ENCODE peak calls at places on chromosomes 16 and 17, in nine cellular contexts. F, N, E, Y, I, R, K, D and L are unnamed samples.

GRCh38 chr17:73723317-73723716 is 79.1 kb upstream of the SDK2 start:
- DNase-seq in R (no peak), Y (no peak), I (no peak), K (no peak), F (no peak), N (no peak), E (no peak), D (no peak), L (no peak)

GRCh38 chr16:46915483-46916025 is 31.4 kb downstream of the GPT2 start:
- DNase-seq in F (no peak), Y (no peak), E (no peak), K (no peak), R (no peak), D (no peak), N (no peak), I (no peak), L (no peak)

GRCh38 chr16:86751081-86752030 is 173.0 kb downstream of the FOXL1 start:
- DNase-seq in E (peak), F (peak), K (no peak), R (no peak), I (peak), Y (no peak), D (peak), N (peak), L (no peak)

GRCh38 chr16:637081-638018 is 1.2 kb upstream of the METTL26 start:
- DNase-seq in N (peak), D (peak), R (peak), E (peak), F (no peak), K (peak), Y (peak), I (no peak), L (peak)

GRCh38 chr17:50266384-50267073 is 7.7 kb upstream of the TMEM92 start:
- DNase-seq in R (peak), I (no peak), E (peak), Y (no peak), F (peak), D (peak), N (peak), K (no peak), L (peak)

GRCh38 chr17:12667299-12667958 is 1.7 kb downstream of the MYOCD start:
- DNase-seq in N (peak), R (no peak), D (peak), I (peak), K (peak), Y (peak), F (peak), E (peak), L (peak)

GRCh38 chr17:50507871-50508572 is at the start of gene MYCBPAP:
- DNase-seq in D (peak), R (peak), Y (peak), F (peak), K (peak), I (no peak), N (peak), E (peak), L (peak)

GRCh38 chr16:74607310-74607966 is 524 bp upstream of the GLG1 start:
- DNase-seq in E (no peak), D (no peak), Y (no peak), F (no peak), K (no peak), R (no peak), N (no peak), I (no peak), L (peak)

GRCh38 chr17:40538019-40538935 is 27.0 kb downstream of the CCR7 start:
- DNase-seq in R (no peak), E (no peak), D (peak), N (no peak), I (peak), Y (no peak), K (no peak), F (peak), L (no peak)

GRCh38 chr17:73348824-73349095 is 37.0 kb upstream of the CDC42EP4 start:
- DNase-seq in D (no peak), N (no peak), I (no peak), Y (no peak), F (no peak), K (no peak), R (no peak), E (no peak), L (no peak)

GRCh38 chr16:66619534-66620418 is 15.3 kb downstream of the CMTM3 start:
- DNase-seq in K (peak), I (peak), N (peak), E (peak), F (no peak), D (peak), R (no peak), Y (peak), L (peak)

GRCh38 chr16:24748242-24748641 is 18.8 kb downstream of the TNRC6A start:
- DNase-seq in E (peak), R (peak), N (peak), D (peak), K (no peak), F (peak), I (peak), Y (no peak), L (no peak)

GRCh38 chr17:68152161-68152571 is 95.7 kb upstream of the AMZ2 start:
- DNase-seq in F (no peak), K (no peak), Y (no peak), N (no peak), R (no peak), I (no peak), E (no peak), D (no peak), L (no peak)

GRCh38 chr17:16853661-16854320 is 118.1 kb downstream of the TNFRSF13B start:
- DNase-seq in D (no peak), N (no peak), E (no peak), I (no peak), Y (no peak), F (no peak), R (no peak), K (no peak), L (no peak)

GRCh38 chr16:68768170-68768569 is 31.1 kb downstream of the CDH1 start:
- DNase-seq in I (no peak), E (no peak), Y (no peak), D (no peak), F (no peak), R (no peak), K (no peak), N (no peak), L (no peak)

GRCh38 chr17:57114085-57114673 is 29.1 kb downstream of the AKAP1 start:
- DNase-seq in F (no peak), E (peak), K (peak), D (no peak), I (no peak), N (peak), Y (peak), R (peak), L (peak)

GRCh38 chr17:80743181-80743771 is 198.6 kb downstream of the RPTOR start:
- DNase-seq in K (no peak), N (no peak), E (no peak), R (no peak), I (no peak), D (peak), F (no peak), Y (no peak), L (no peak)

GRCh38 chr16:69188716-69189115 is 1.8 kb downstream of the SNTB2 start:
- DNase-seq in N (peak), F (no peak), E (peak), R (no peak), K (no peak), D (peak), I (peak), Y (no peak), L (no peak)

GRCh38 chr16:70695351-70696070 is 9.7 kb upstream of the MTSS2 start:
- DNase-seq in I (peak), R (no peak), K (peak), E (no peak), D (peak), Y (peak), N (no peak), F (no peak), L (no peak)

GRCh38 chr16:12542818-12543699 is 260.6 kb downstream of the CPPED1 start:
- DNase-seq in K (peak), N (no peak), R (no peak), E (no peak), I (no peak), Y (no peak), D (no peak), F (no peak), L (no peak)

GRCh38 chr16:76583466-76583865 is 306.3 kb downstream of the CNTNAP4 start:
- DNase-seq in D (no peak), E (peak), Y (peak), N (peak), R (peak), F (no peak), I (no peak), K (no peak), L (no peak)

GRCh38 chr17:7328840-7329359 is at the start of gene NEURL4:
- DNase-seq in F (no peak), E (no peak), I (peak), N (no peak), K (peak), R (no peak), D (no peak), Y (no peak), L (peak)

GRCh38 chr16:88008835-88009234 is 57.6 kb downstream of the BANP start:
- DNase-seq in N (no peak), Y (no peak), R (no peak), E (no peak), D (no peak), F (no peak), K (no peak), I (no peak), L (no peak)

GRCh38 chr16:59527206-59527997 is 793.3 kb upstream of the GOT2 start:
- DNase-seq in F (no peak), R (no peak), Y (no peak), K (no peak), N (no peak), I (peak), E (peak), D (peak), L (no peak)

GRCh38 chr17:36749493-36749892 is 148.1 kb downstream of the MRM1 start:
- DNase-seq in Y (no peak), I (no peak), R (no peak), D (no peak), F (no peak), N (no peak), K (no peak), E (no peak), L (no peak)

GRCh38 chr17:14471052-14471451 is 170.2 kb downstream of the HS3ST3B1 start:
- DNase-seq in F (no peak), Y (no peak), R (no peak), K (no peak), E (peak), I (peak), D (peak), N (peak), L (no peak)

GRCh38 chr17:31052187-31052889 is 42.4 kb upstream of the NF1 start:
- DNase-seq in D (peak), Y (no peak), I (peak), E (peak), F (peak), N (peak), R (peak), K (no peak), L (no peak)

GRCh38 chr17:260031-260791 is 78.8 kb upstream of the DOC2B start:
- DNase-seq in N (no peak), E (no peak), D (no peak), R (no peak), Y (no peak), F (peak), I (no peak), K (peak), L (no peak)

GRCh38 chr17:81794074-81794476 is 9.9 kb upstream of the GCGR start:
- DNase-seq in F (no peak), Y (no peak), K (no peak), N (no peak), E (no peak), D (no peak), R (no peak), I (no peak), L (no peak)
- TF ChIP-seq CTCF in F (no peak), Y (no peak), K (no peak), N (no peak), E (no peak), D (no peak), R (no peak), I (no peak), L (no peak)

GRCh38 chr16:73171901-73172619 is 124.1 kb upstream of the ZFHX3 start:
- DNase-seq in Y (no peak), F (no peak), K (no peak), N (no peak), D (no peak), R (no peak), E (no peak), I (no peak), L (no peak)

GRCh38 chr16:73170587-73170986 is 122.7 kb upstream of the ZFHX3 start:
- DNase-seq in R (no peak), I (peak), K (no peak), D (no peak), Y (no peak), E (no peak), F (no peak), N (no peak), L (no peak)

GRCh38 chr16:73171380-73171779 is 123.5 kb upstream of the ZFHX3 start:
- DNase-seq in E (no peak), R (no peak), I (peak), F (no peak), K (no peak), N (no peak), Y (no peak), D (peak), L (no peak)

GRCh38 chr16:73173396-73173795 is 125.5 kb upstream of the ZFHX3 start:
- DNase-seq in F (no peak), I (no peak), R (no peak), D (peak), K (no peak), E (no peak), N (peak), Y (no peak), L (no peak)

GRCh38 chr16:73172621-73173312 is 124.8 kb upstream of the ZFHX3 start:
- DNase-seq in I (peak), E (peak), N (peak), K (no peak), R (peak), Y (peak), F (peak), D (peak), L (no peak)
- TF ChIP-seq CTCF in I (no peak), E (peak), N (peak), K (no peak), R (no peak), Y (peak), F (peak), D (peak), L (no peak)

DNA sequence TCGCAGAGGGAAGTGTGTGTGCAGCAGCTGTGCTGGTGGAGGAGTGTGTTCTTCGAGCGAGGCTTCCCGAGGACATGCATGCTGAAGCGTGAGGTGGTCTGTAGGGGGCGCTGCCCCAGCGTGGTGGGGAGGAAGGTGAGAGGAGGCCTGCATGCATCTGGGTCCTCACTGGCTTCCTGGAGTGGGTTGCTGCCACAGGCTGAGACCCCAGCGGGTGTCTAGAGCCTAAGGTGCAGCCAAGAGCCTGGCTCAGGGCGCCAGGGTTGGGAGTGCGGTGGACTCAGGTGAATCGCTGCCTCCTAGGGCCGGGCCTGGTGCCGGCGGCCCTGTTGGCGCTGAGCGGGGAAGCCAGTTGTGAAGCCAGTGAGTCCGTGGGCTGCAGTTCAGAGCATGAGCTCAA is 7.5 kb upstream of the HSD3B7 start:
- DNase-seq in Y (no peak), N (no peak), K (no peak), E (no peak), R (no peak), F (no peak), I (no peak), D (no peak), L (no peak)
- TF ChIP-seq CTCF in Y (peak), N (peak), K (peak), E (peak), R (no peak), F (no peak), I (peak), D (peak), L (no peak)

GRCh38 chr17:9009096-9009495 is 12.2 kb upstream of the NTN1 start:
- DNase-seq in R (no peak), I (no peak), Y (no peak), K (no peak), E (no peak), F (peak), N (no peak), D (no peak), L (no peak)

GRCh38 chr17:9006175-9006767 is 15.0 kb upstream of the NTN1 start:
- DNase-seq in D (no peak), I (no peak), K (no peak), Y (no peak), N (no peak), E (no peak), R (no peak), F (peak), L (no peak)

GRCh38 chr17:9011001-9011400 is 10.3 kb upstream of the NTN1 start:
- DNase-seq in Y (no peak), F (no peak), R (no peak), N (no peak), D (no peak), E (no peak), I (no peak), K (no peak), L (no peak)

GRCh38 chr17:9007052-9007714 is 14.1 kb upstream of the NTN1 start:
- DNase-seq in R (no peak), N (no peak), Y (no peak), F (no peak), D (no peak), I (no peak), E (no peak), K (no peak), L (no peak)

GRCh38 chr17:9009737-9010136 is 11.6 kb upstream of the NTN1 start:
- DNase-seq in F (no peak), I (peak), Y (no peak), N (no peak), E (no peak), D (no peak), K (no peak), R (no peak), L (no peak)
- TF ChIP-seq CTCF in F (no peak), I (no peak), Y (no peak), N (no peak), E (no peak), D (no peak), K (no peak), R (no peak), L (no peak)